ENCODE peak calls at places on chromosome 1, in five cellular contexts. O is cerebellar cortex, K is NCI-H1694 treated with DMSO at 0.1 percent for 48 hours, J is GM19239, Z is AG10803. T is an unnamed sample.

GRCh38 chr1:84756455-84757082 is 66.3 kb upstream of the SSX2IP start:
- DNase-seq in O (no peak), K (no peak), J (no peak), Z (peak), T (no peak)

GRCh38 chr1:177645491-177645890 is 324.4 kb downstream of the SEC16B start:
- DNase-seq in O (no peak), K (no peak), J (no peak), Z (no peak), T (no peak)

GRCh38 chr1:35935436-35935835 is 4.5 kb downstream of the AGO3 start:
- DNase-seq in O (no peak), K (no peak), J (no peak), Z (no peak), T (peak)

GRCh38 chr1:167325151-167325550 is 104.5 kb downstream of the POU2F1 start:
- DNase-seq in O (no peak), K (no peak), J (no peak), Z (no peak), T (no peak)

GRCh38 chr1:66752000-66752592 is at the start of gene DYNLT5:
- DNase-seq in O (peak), K (no peak), J (no peak), Z (peak), T (no peak)

GRCh38 chr1:231315887-231316286 is 21.8 kb downstream of the EXOC8 start:
- DNase-seq in O (peak), K (peak), J (peak), Z (peak), T (no peak)

GRCh38 chr1:54009406-54009805 is 8.6 kb downstream of the LDLRAD1 start:
- DNase-seq in O (no peak), K (no peak), J (no peak), Z (no peak), T (no peak)

GRCh38 chr1:85313888-85314696 is 37.7 kb upstream of the BCL10 start:
- DNase-seq in O (no peak), K (no peak), J (no peak), Z (peak), T (peak)

GRCh38 chr1:160112370-160112769 is 3.2 kb upstream of the ATP1A2 start:
- DNase-seq in O (no peak), K (no peak), J (no peak), Z (peak), T (no peak)

GRCh38 chr1:65148548-65149390 is 766 bp downstream of the AK4 start:
- DNase-seq in O (peak), K (peak), J (peak), Z (peak), T (no peak)

GRCh38 chr1:36384542-36385409 is 948 bp downstream of the STK40 start:
- DNase-seq in O (peak), K (no peak), J (no peak), Z (peak), T (no peak)

GRCh38 chr1:232029297-232029696 is 402.7 kb downstream of the DISC1 start:
- DNase-seq in O (no peak), K (no peak), J (no peak), Z (no peak), T (no peak)

GRCh38 chr1:64241069-64241468 is 37.6 kb downstream of the UBE2U start:
- DNase-seq in O (no peak), K (no peak), J (no peak), Z (no peak), T (no peak)

T was measured in skeletal muscle cell.